ENCODE peak calls at places on chromosomes 4 and X, in six cellular contexts. L, D, A, H, Y and I are unnamed samples.

GRCh38 chrX:347351-348117 is 28.9 kb upstream of the GTPBP6 start:
- DNase-seq in L (peak), D (no peak), A (no peak), H (no peak), Y (peak), I (no peak)

GRCh38 chr4:173490817-173491518 is 39.1 kb downstream of the HAND2 start:
- DNase-seq in L (no peak), D (no peak), A (no peak), H (peak), Y (no peak), I (no peak)

GRCh38 chr4:21888195-21888976 is 60.2 kb downstream of the KCNIP4 start:
- DNase-seq in L (no peak), D (no peak), A (no peak), H (peak), Y (no peak), I (no peak)

GRCh38 chr4:42397635-42398447 is 553 bp downstream of the SHISA3 start:
- DNase-seq in L (no peak), D (no peak), A (no peak), H (peak), Y (peak), I (no peak)

GRCh38 chr4:121217385-121217784 is 53.3 kb upstream of the TNIP3 start:
- DNase-seq in L (no peak), D (no peak), A (no peak), H (peak), Y (no peak), I (no peak)

GRCh38 chr4:16443504-16444088 is 217.3 kb upstream of the TAPT1 start:
- DNase-seq in L (no peak), D (no peak), A (no peak), H (peak), Y (no peak), I (no peak)

GRCh38 chr4:98689507-98690174 is 31.2 kb upstream of the TSPAN5 start:
- DNase-seq in L (no peak), D (no peak), A (no peak), H (no peak), Y (no peak), I (no peak)

GRCh38 chrX:109472939-109473713 is 8.8 kb downstream of the GUCY2F start:
- DNase-seq in L (no peak), D (no peak), A (no peak), H (peak), Y (no peak), I (no peak)

GRCh38 chr4:124804041-124804440 is 91.5 kb upstream of the ANKRD50 start:
- DNase-seq in L (no peak), D (no peak), A (no peak), H (no peak), Y (no peak), I (no peak)

GRCh38 chrX:7139202-7140081 is 8.1 kb upstream of the STS start:
- DNase-seq in L (no peak), D (no peak), A (no peak), H (peak), Y (no peak), I (no peak)

GRCh38 chr4:101019941-101020401 is 327.4 kb downstream of the PPP3CA start:
- DNase-seq in L (no peak), D (no peak), A (no peak), H (peak), Y (no peak), I (no peak)

GRCh38 chrX:111445485-111445884 is 33.5 kb upstream of the DCX start:
- DNase-seq in L (no peak), D (no peak), A (no peak), H (peak), Y (no peak), I (no peak)

GRCh38 chrX:12977761-12978204 is 2.9 kb downstream of the TMSB4X start:
- DNase-seq in L (no peak), D (no peak), A (no peak), H (no peak), Y (no peak), I (no peak)

GRCh38 chr4:105895324-105895608 is at the start of gene NPNT:
- DNase-seq in L (no peak), D (no peak), A (no peak), H (no peak), Y (no peak), I (peak)
- H3K4me3 ChIP-seq in L (peak), D (peak), A (peak), H (no peak), Y (peak), I (peak)

GRCh38 chrX:141176586-141177451 is at the start of gene LDOC1:
- DNase-seq in L (peak), D (peak), A (peak), H (peak), Y (peak), I (peak)
- H3K27ac ChIP-seq in L (peak), D (peak), A (peak), H (peak), Y (no peak), I (peak)

GRCh38 chrX:22249371-22249770 is 23.3 kb upstream of the CBLL2 start:
- DNase-seq in L (no peak), D (no peak), A (no peak), H (no peak), Y (no peak), I (no peak)

GRCh38 chrX:22246620-22247019 is 26.1 kb upstream of the CBLL2 start:
- DNase-seq in L (no peak), D (no peak), A (no peak), H (peak), Y (no peak), I (no peak)

GRCh38 chrX:22247169-22247568 is 25.5 kb upstream of the CBLL2 start:
- DNase-seq in L (no peak), D (no peak), A (no peak), H (peak), Y (no peak), I (no peak)
- H3K4me3 ChIP-seq in L (no peak), D (no peak), A (no peak), H (no peak), Y (no peak), I (no peak)

DNA sequence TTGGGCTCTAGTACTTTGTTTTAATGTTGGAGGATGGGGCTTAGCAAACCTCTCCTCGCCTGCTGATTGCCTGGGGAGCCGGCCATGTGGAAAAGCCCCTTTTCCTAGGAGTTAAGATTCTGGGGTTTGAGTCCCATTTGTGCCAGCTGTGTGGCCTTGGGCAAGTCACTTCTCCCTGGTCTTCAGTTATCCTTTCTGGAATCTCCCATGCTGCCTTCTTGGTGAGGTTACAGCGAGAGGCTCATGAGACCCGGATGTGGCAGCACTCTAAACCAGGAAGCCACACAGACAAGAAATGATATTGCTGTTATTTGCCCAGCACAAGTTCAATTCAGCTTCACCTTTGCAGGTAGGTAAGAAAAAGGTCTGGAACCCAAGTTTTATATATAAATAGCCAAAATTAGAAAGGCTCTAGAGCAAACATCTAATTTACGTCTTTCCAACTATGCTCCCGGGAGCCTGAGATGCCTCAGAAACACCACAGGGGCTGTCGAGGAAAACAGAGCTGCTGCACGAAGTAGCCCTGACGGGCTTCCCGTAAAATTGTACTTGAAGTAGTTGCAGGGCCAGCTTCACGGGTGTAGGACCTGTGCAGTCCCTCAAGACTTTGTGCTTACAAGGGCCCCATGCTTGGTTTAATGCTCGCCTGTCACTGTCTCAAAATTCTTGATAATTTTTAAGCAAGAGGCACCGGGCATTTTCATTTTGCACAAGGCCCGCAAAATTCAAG is 8.3 kb upstream of the SASH3 start:
- DNase-seq in L (no peak), D (no peak), A (no peak), H (no peak), Y (peak), I (no peak)
- H3K27ac ChIP-seq in L (no peak), D (no peak), A (no peak), H (no peak), Y (no peak), I (no peak)

DNA sequence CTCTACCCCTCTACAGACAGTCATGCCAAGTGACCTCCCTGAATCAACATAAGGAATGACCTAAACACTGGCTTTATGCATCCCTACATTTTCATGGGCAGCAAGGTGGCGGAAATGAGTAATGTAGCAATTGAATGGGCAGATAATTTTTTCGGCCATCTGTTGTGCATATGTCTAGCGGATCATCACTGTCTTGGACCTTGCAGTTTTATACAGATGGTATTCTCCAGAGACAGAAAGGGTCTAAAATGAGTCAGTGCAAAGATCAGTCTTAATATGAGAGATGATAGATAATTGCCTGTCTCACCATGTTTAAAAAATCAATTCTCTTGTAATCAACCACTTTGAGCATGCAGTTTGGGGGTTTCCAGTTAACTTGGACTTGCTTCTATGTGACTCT is 177.3 kb upstream of the DKK2 start:
- DNase-seq in L (no peak), D (no peak), A (no peak), H (no peak), Y (no peak), I (no peak)
- H3K4me3 ChIP-seq in L (no peak), D (no peak), A (no peak), H (no peak), Y (no peak), I (no peak)

GRCh38 chrX:41474726-41475100 is 27.6 kb downstream of the NYX start:
- DNase-seq in L (no peak), D (no peak), A (no peak), H (no peak), Y (no peak), I (no peak)
- H3K27ac ChIP-seq in L (no peak), D (no peak), A (no peak), H (no peak), Y (no peak), I (no peak)

GRCh38 chrX:68870357-68870756 is 41.5 kb downstream of the EFNB1 start:
- DNase-seq in L (no peak), D (no peak), A (no peak), H (no peak), Y (no peak), I (no peak)

GRCh38 chrX:68868902-68869800 is 40.3 kb downstream of the EFNB1 start:
- DNase-seq in L (no peak), D (no peak), A (no peak), H (no peak), Y (no peak), I (no peak)

GRCh38 chrX:68867458-68868166 is 38.8 kb downstream of the EFNB1 start:
- DNase-seq in L (peak), D (no peak), A (no peak), H (no peak), Y (no peak), I (no peak)

GRCh38 chrX:68868316-68868715 is 39.5 kb downstream of the EFNB1 start:
- DNase-seq in L (no peak), D (no peak), A (no peak), H (no peak), Y (no peak), I (no peak)

GRCh38 chrX:68865300-68865699 is 36.5 kb downstream of the EFNB1 start:
- DNase-seq in L (no peak), D (no peak), A (no peak), H (no peak), Y (no peak), I (no peak)
- H3K4me3 ChIP-seq in L (no peak), D (no peak), A (no peak), H (no peak), Y (no peak), I (no peak)

DNA sequence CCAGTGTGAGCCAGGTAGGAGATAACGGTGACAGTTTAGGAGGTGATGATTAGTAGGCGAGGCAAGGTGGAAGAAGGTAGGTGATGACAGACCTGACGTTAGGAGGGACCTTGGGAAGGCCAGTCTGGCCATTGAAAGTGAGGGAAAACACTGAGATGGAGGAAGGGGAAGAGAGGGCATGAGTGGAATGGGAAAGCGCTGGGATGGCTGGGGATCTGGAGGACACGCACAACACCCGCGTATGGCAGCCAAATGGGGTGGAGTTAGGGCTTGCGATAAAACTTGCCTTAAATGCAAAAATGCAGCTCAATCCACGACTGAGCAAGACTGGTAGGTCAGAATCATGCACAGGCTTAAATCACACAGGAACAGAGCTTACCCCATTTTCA is 598 bp upstream of the CDKL2 start:
- DNase-seq in L (no peak), D (no peak), A (no peak), H (no peak), Y (no peak), I (no peak)
- H3K27ac ChIP-seq in L (peak), D (peak), A (no peak), H (no peak), Y (no peak), I (no peak)

DNA sequence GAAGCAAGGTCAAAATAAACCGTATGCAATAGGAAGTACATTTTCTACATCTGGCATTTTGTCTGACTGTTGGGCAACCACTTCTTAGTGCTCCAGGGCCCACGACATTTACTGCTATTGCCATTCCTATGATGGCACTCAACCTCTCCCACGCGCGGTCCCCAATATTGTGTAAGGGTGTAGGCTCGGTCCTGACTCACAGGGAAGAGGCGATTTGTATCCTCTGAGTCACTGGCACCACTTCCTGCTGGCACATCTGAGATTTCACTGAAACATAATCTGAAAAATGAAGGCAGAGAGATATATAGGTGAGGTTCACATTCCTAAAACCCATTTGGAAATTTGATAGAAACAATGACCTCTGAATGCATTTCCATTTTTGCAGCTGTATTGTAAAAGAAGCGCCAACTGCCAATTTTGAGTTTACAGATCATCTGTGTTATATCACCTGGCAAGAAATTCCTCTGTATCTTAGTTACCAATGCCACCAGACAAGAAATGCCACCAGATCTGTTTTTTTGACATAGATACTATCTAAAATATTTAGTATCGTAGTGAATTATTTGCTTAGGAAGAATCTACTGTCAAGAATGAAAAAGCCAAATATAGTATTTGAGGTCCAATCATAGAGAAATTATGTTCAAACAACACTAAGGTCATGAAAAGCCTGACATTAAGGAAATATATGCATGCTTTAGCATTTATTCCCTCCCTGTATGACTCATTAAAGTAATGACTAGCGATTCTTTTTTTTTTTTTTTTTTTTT is 9.8 kb downstream of the EREG start:
- DNase-seq in L (peak), D (no peak), A (no peak), H (peak), Y (no peak), I (no peak)
- H3K4me3 ChIP-seq in L (no peak), D (no peak), A (no peak), H (no peak), Y (no peak), I (no peak)